ENCODE peak calls at places on chromosomes 13 and 19, in ten cellular contexts. One of them, this sample, is unnamed.

GRCh38 chr13:21965095-21965494 is 294.2 kb downstream of the FGF9 start:
- DNase-seq in HL-60: no peak
- DNase-seq in dorsolateral prefrontal cortex: no peak
- DNase-seq in tibial artery: no peak
- DNase-seq in fibroblast of lung: no peak
- DNase-seq in ascending aorta: no peak
- DNase-seq in transverse colon: no peak
- DNase-seq in astrocyte of the cerebellum: no peak
- DNase-seq in thoracic aorta: no peak
- DNase-seq in endodermal cell: no peak
- DNase-seq in this sample: no peak

GRCh38 chr19:47274891-47275865 is 493 bp downstream of the INAFM1 start:
- DNase-seq in HL-60: no peak
- DNase-seq in dorsolateral prefrontal cortex: no peak
- DNase-seq in tibial artery: peak; percentile 80
- DNase-seq in fibroblast of lung: no peak
- DNase-seq in ascending aorta: no peak
- DNase-seq in transverse colon: peak; percentile 36
- DNase-seq in astrocyte of the cerebellum: no peak
- DNase-seq in thoracic aorta: no peak
- DNase-seq in endodermal cell: peak; percentile 75
- DNase-seq in this sample: no peak

GRCh38 chr13:101579291-101579802 is 126.9 kb downstream of the ITGBL1 start:
- DNase-seq in HL-60: no peak
- DNase-seq in dorsolateral prefrontal cortex: no peak
- DNase-seq in tibial artery: no peak
- DNase-seq in fibroblast of lung: peak; percentile 65
- DNase-seq in ascending aorta: no peak
- DNase-seq in transverse colon: no peak
- DNase-seq in astrocyte of the cerebellum: peak; percentile 34
- DNase-seq in thoracic aorta: no peak
- DNase-seq in endodermal cell: no peak
- DNase-seq in this sample: no peak

GRCh38 chr13:76836311-76836710 is 49.9 kb downstream of the KCTD12 start:
- DNase-seq in HL-60: no peak
- DNase-seq in dorsolateral prefrontal cortex: no peak
- DNase-seq in tibial artery: no peak
- DNase-seq in fibroblast of lung: peak; percentile 76
- DNase-seq in ascending aorta: no peak
- DNase-seq in transverse colon: no peak
- DNase-seq in astrocyte of the cerebellum: peak; percentile 34
- DNase-seq in thoracic aorta: no peak
- DNase-seq in endodermal cell: no peak
- DNase-seq in this sample: no peak

GRCh38 chr19:18057557-18057956 is 29.2 kb downstream of the IL12RB1 start:
- DNase-seq in HL-60: no peak
- DNase-seq in dorsolateral prefrontal cortex: peak; percentile 48
- DNase-seq in tibial artery: peak; percentile 73
- DNase-seq in fibroblast of lung: peak; percentile 28
- DNase-seq in ascending aorta: no peak
- DNase-seq in transverse colon: no peak
- DNase-seq in astrocyte of the cerebellum: no peak
- DNase-seq in thoracic aorta: no peak
- DNase-seq in endodermal cell: no peak
- DNase-seq in this sample: no peak

GRCh38 chr13:42820450-42820849 is 39.1 kb downstream of the FAM216B start:
- DNase-seq in HL-60: no peak
- DNase-seq in dorsolateral prefrontal cortex: no peak
- DNase-seq in tibial artery: no peak
- DNase-seq in fibroblast of lung: no peak
- DNase-seq in ascending aorta: no peak
- DNase-seq in transverse colon: no peak
- DNase-seq in astrocyte of the cerebellum: no peak
- DNase-seq in thoracic aorta: no peak
- DNase-seq in endodermal cell: no peak
- DNase-seq in this sample: no peak

GRCh38 chr13:46089213-46089612 is 15.6 kb downstream of the CPB2 start:
- DNase-seq in HL-60: no peak
- DNase-seq in dorsolateral prefrontal cortex: no peak
- DNase-seq in tibial artery: no peak
- DNase-seq in fibroblast of lung: no peak
- DNase-seq in ascending aorta: no peak
- DNase-seq in transverse colon: no peak
- DNase-seq in astrocyte of the cerebellum: no peak
- DNase-seq in thoracic aorta: no peak
- DNase-seq in endodermal cell: no peak
- DNase-seq in this sample: no peak

GRCh38 chr13:93226623-93227279 is at the start of gene GPC6:
- DNase-seq in HL-60: no peak
- DNase-seq in dorsolateral prefrontal cortex: peak; percentile 31
- DNase-seq in tibial artery: peak; percentile 78
- DNase-seq in fibroblast of lung: peak; percentile 96
- DNase-seq in ascending aorta: no peak
- DNase-seq in transverse colon: peak; percentile 18
- DNase-seq in astrocyte of the cerebellum: peak; percentile 93
- DNase-seq in thoracic aorta: no peak
- DNase-seq in endodermal cell: peak; percentile 80
- DNase-seq in this sample: peak; percentile 25

GRCh38 chr13:23608138-23608537 is 37.9 kb downstream of the TNFRSF19 start:
- DNase-seq in HL-60: no peak
- DNase-seq in dorsolateral prefrontal cortex: no peak
- DNase-seq in tibial artery: no peak
- DNase-seq in fibroblast of lung: no peak
- DNase-seq in ascending aorta: no peak
- DNase-seq in transverse colon: no peak
- DNase-seq in astrocyte of the cerebellum: no peak
- DNase-seq in thoracic aorta: no peak
- DNase-seq in endodermal cell: no peak
- DNase-seq in this sample: no peak

GRCh38 chr13:107202371-107203023 is 634.6 kb upstream of the ARGLU1 start:
- DNase-seq in HL-60: no peak
- DNase-seq in dorsolateral prefrontal cortex: no peak
- DNase-seq in tibial artery: no peak
- DNase-seq in fibroblast of lung: peak; percentile 56
- DNase-seq in ascending aorta: no peak
- DNase-seq in transverse colon: no peak
- DNase-seq in astrocyte of the cerebellum: no peak
- DNase-seq in thoracic aorta: no peak
- DNase-seq in endodermal cell: no peak
- DNase-seq in this sample: no peak

GRCh38 chr13:109666656-109667448 is 119.5 kb downstream of the IRS2 start:
- DNase-seq in HL-60: no peak
- DNase-seq in dorsolateral prefrontal cortex: no peak
- DNase-seq in tibial artery: no peak
- DNase-seq in fibroblast of lung: no peak
- DNase-seq in ascending aorta: no peak
- DNase-seq in transverse colon: no peak
- DNase-seq in astrocyte of the cerebellum: no peak
- DNase-seq in thoracic aorta: no peak
- DNase-seq in endodermal cell: no peak
- DNase-seq in this sample: no peak

GRCh38 chr19:16328824-16329482 is 4.3 kb downstream of the KLF2 start:
- DNase-seq in HL-60: no peak
- DNase-seq in dorsolateral prefrontal cortex: no peak
- DNase-seq in tibial artery: no peak
- DNase-seq in fibroblast of lung: no peak
- DNase-seq in ascending aorta: no peak
- DNase-seq in transverse colon: no peak
- DNase-seq in astrocyte of the cerebellum: no peak
- DNase-seq in thoracic aorta: no peak
- DNase-seq in endodermal cell: no peak
- DNase-seq in this sample: no peak

GRCh38 chr19:35856001-35856400 is 710 bp upstream of the KIRREL2 start:
- DNase-seq in HL-60: no peak
- DNase-seq in dorsolateral prefrontal cortex: no peak
- DNase-seq in tibial artery: no peak
- DNase-seq in fibroblast of lung: no peak
- DNase-seq in ascending aorta: no peak
- DNase-seq in transverse colon: no peak
- DNase-seq in astrocyte of the cerebellum: no peak
- DNase-seq in thoracic aorta: no peak
- DNase-seq in endodermal cell: peak; percentile 70
- DNase-seq in this sample: peak; percentile 84

GRCh38 chr19:14580623-14581237 is 2.2 kb upstream of the CLEC17A start:
- DNase-seq in HL-60: no peak
- DNase-seq in dorsolateral prefrontal cortex: no peak
- DNase-seq in tibial artery: no peak
- DNase-seq in fibroblast of lung: no peak
- DNase-seq in ascending aorta: no peak
- DNase-seq in transverse colon: no peak
- DNase-seq in astrocyte of the cerebellum: no peak
- DNase-seq in thoracic aorta: no peak
- DNase-seq in endodermal cell: no peak
- DNase-seq in this sample: no peak

GRCh38 chr13:40333238-40333637 is 333.2 kb downstream of the FOXO1 start:
- DNase-seq in HL-60: no peak
- DNase-seq in dorsolateral prefrontal cortex: no peak
- DNase-seq in tibial artery: no peak
- DNase-seq in fibroblast of lung: no peak
- DNase-seq in ascending aorta: no peak
- DNase-seq in transverse colon: no peak
- DNase-seq in astrocyte of the cerebellum: no peak
- DNase-seq in thoracic aorta: no peak
- DNase-seq in endodermal cell: no peak
- DNase-seq in this sample: no peak

GRCh38 chr19:2867025-2867991 is at the start of gene ZNF556:
- DNase-seq in HL-60: no peak
- DNase-seq in dorsolateral prefrontal cortex: no peak
- DNase-seq in tibial artery: no peak
- DNase-seq in fibroblast of lung: no peak
- DNase-seq in ascending aorta: no peak
- DNase-seq in transverse colon: no peak
- DNase-seq in astrocyte of the cerebellum: no peak
- DNase-seq in thoracic aorta: no peak
- DNase-seq in endodermal cell: peak; percentile 47
- DNase-seq in this sample: no peak

GRCh38 chr19:44694184-44694579 is 4.8 kb upstream of the CEACAM16 start:
- DNase-seq in HL-60: no peak
- DNase-seq in dorsolateral prefrontal cortex: no peak
- DNase-seq in tibial artery: no peak
- DNase-seq in fibroblast of lung: no peak
- DNase-seq in ascending aorta: no peak
- DNase-seq in transverse colon: no peak
- DNase-seq in astrocyte of the cerebellum: no peak
- DNase-seq in thoracic aorta: no peak
- DNase-seq in endodermal cell: peak; percentile 77
- DNase-seq in this sample: no peak
- TF ChIP-seq CTCF in HL-60: no peak
- TF ChIP-seq CTCF in dorsolateral prefrontal cortex: no peak
- TF ChIP-seq CTCF in tibial artery: no peak
- TF ChIP-seq CTCF in fibroblast of lung: peak; percentile 18
- TF ChIP-seq CTCF in ascending aorta: no peak
- TF ChIP-seq CTCF in transverse colon: peak; percentile 9
- TF ChIP-seq CTCF in astrocyte of the cerebellum: peak; percentile 37
- TF ChIP-seq CTCF in thoracic aorta: no peak
- TF ChIP-seq CTCF in endodermal cell: peak; percentile 66
- TF ChIP-seq CTCF in this sample: peak; percentile 33

DNA sequence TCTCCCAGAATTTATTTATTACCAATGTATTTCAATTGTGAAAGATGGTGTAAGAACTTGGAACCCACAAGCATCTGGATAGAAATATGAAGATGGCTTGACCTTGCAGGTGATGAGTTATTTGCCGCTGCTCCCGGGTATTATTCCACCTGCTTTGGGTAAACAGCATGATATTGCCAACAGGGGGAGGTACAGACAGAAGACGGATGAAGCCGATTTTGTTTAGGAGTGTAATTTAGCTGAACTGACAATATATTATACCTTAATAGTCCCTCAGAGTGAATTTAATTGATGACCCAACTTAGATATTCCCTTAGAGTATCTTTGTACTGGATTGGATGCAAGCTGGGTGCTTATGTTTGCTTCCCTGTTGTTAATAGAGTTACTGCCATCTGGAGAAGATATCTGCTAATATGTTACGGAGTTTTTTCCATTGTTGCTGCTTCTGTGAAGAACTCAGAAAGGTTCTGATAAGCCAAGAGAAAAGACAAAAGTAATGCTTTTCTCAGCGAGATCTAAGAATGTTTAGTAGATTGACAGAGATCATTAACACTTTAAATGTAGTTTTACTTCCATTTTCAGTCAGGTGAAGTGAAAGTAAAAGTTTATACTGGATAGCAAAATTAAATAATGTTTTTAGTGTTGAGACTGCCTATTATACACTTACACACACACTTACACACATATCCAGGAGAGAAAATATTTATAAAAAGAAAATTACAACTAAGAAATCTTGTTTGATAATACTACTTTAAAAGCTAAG is 2220.8 kb upstream of the PCDH20 start:
- DNase-seq in HL-60: no peak
- DNase-seq in dorsolateral prefrontal cortex: no peak
- DNase-seq in tibial artery: no peak
- DNase-seq in fibroblast of lung: peak; percentile 14
- DNase-seq in ascending aorta: no peak
- DNase-seq in transverse colon: no peak
- DNase-seq in astrocyte of the cerebellum: no peak
- DNase-seq in thoracic aorta: no peak
- DNase-seq in endodermal cell: peak; percentile 44
- DNase-seq in this sample: no peak
- TF ChIP-seq CTCF in HL-60: no peak
- TF ChIP-seq CTCF in dorsolateral prefrontal cortex: no peak
- TF ChIP-seq CTCF in tibial artery: no peak
- TF ChIP-seq CTCF in fibroblast of lung: no peak
- TF ChIP-seq CTCF in ascending aorta: no peak
- TF ChIP-seq CTCF in transverse colon: no peak
- TF ChIP-seq CTCF in astrocyte of the cerebellum: no peak
- TF ChIP-seq CTCF in thoracic aorta: no peak
- TF ChIP-seq CTCF in endodermal cell: peak; percentile 70
- TF ChIP-seq CTCF in this sample: peak; percentile 30

DNA sequence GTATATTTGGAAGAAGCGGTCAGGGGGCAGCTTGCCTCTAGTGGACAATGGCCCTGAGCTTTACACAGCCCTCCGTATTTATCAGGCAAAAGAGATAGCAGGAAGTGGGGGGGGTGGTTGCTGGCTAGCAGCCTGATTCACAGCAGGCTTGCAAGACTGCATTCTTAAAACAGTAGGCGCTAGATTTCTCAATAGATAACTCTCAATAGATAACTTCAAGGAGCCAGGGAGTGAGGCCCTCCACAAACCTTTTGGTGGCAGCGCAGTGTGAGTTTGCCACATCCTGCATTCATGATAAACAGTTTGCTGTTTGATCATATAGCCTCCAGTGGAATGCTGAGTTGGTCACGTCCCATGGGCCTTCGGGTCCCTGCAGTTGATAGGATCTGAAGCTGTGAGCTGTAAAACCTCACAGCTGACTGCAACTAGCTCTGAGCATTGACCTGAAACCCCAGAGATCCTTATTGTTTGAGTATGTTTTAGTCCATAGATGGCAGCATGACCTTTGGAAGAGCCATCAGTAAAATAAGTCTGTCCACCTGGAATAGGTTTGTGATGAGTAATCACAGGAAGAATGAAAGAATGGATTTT is 12.2 kb downstream of the FPR3 start:
- DNase-seq in HL-60: no peak
- DNase-seq in dorsolateral prefrontal cortex: no peak
- DNase-seq in tibial artery: no peak
- DNase-seq in fibroblast of lung: no peak
- DNase-seq in ascending aorta: no peak
- DNase-seq in transverse colon: peak; percentile 29
- DNase-seq in astrocyte of the cerebellum: no peak
- DNase-seq in thoracic aorta: no peak
- DNase-seq in endodermal cell: peak; percentile 73
- DNase-seq in this sample: no peak
- TF ChIP-seq CTCF in HL-60: no peak
- TF ChIP-seq CTCF in dorsolateral prefrontal cortex: no peak
- TF ChIP-seq CTCF in tibial artery: no peak
- TF ChIP-seq CTCF in fibroblast of lung: no peak
- TF ChIP-seq CTCF in ascending aorta: no peak
- TF ChIP-seq CTCF in transverse colon: no peak
- TF ChIP-seq CTCF in astrocyte of the cerebellum: no peak
- TF ChIP-seq CTCF in thoracic aorta: no peak
- TF ChIP-seq CTCF in endodermal cell: no peak
- TF ChIP-seq CTCF in this sample: no peak

GRCh38 chr19:28889941-28890645 is 322.9 kb downstream of the UQCRFS1 start:
- DNase-seq in HL-60: no peak
- DNase-seq in dorsolateral prefrontal cortex: no peak
- DNase-seq in tibial artery: no peak
- DNase-seq in fibroblast of lung: no peak
- DNase-seq in ascending aorta: no peak
- DNase-seq in transverse colon: no peak
- DNase-seq in astrocyte of the cerebellum: no peak
- DNase-seq in thoracic aorta: no peak
- DNase-seq in endodermal cell: no peak
- DNase-seq in this sample: no peak
- TF ChIP-seq CTCF in HL-60: no peak
- TF ChIP-seq CTCF in dorsolateral prefrontal cortex: no peak
- TF ChIP-seq CTCF in tibial artery: no peak
- TF ChIP-seq CTCF in fibroblast of lung: no peak
- TF ChIP-seq CTCF in ascending aorta: no peak
- TF ChIP-seq CTCF in transverse colon: no peak
- TF ChIP-seq CTCF in astrocyte of the cerebellum: no peak
- TF ChIP-seq CTCF in thoracic aorta: no peak
- TF ChIP-seq CTCF in endodermal cell: no peak
- TF ChIP-seq CTCF in this sample: no peak